ENCODE peak calls at places on chromosome 12, in five cellular contexts. X, N, Z, P and H are unnamed samples.

GRCh38 chr12:45644521-45644920 is 85.0 kb upstream of the ARID2 start:
- DNase-seq in X (peak), N (no peak), Z (no peak), P (peak), H (no peak)

GRCh38 chr12:52307836-52308806 is 13.1 kb downstream of the KRT83 start:
- DNase-seq in X (peak), N (peak), Z (no peak), P (no peak), H (peak)

GRCh38 chr12:117622087-117622486 is 260.7 kb upstream of the NOS1 start:
- DNase-seq in X (no peak), N (no peak), Z (no peak), P (no peak), H (no peak)

GRCh38 chr12:80701388-80701787 is 6.0 kb upstream of the MYF6 start:
- DNase-seq in X (peak), N (no peak), Z (no peak), P (no peak), H (no peak)

GRCh38 chr12:116184766-116185165 is 92.7 kb downstream of the MED13L start:
- DNase-seq in X (peak), N (no peak), Z (no peak), P (no peak), H (no peak)

GRCh38 chr12:91367234-91367849 is 184.7 kb upstream of the DCN start:
- DNase-seq in X (peak), N (no peak), Z (no peak), P (peak), H (peak)

GRCh38 chr12:60935981-60936761 is 1324.0 kb upstream of the USP15 start:
- DNase-seq in X (no peak), N (no peak), Z (no peak), P (no peak), H (no peak)

GRCh38 chr12:90061834-90062233 is 353.2 kb upstream of the ATP2B1 start:
- DNase-seq in X (peak), N (no peak), Z (no peak), P (no peak), H (no peak)

GRCh38 chr12:9115731-9116689 is at the start of gene A2M:
- DNase-seq in X (peak), N (no peak), Z (no peak), P (no peak), H (peak)

GRCh38 chr12:87216436-87216835 is 812.8 kb downstream of the C12orf50 start:
- DNase-seq in X (no peak), N (no peak), Z (no peak), P (no peak), H (no peak)

GRCh38 chr12:53070901-53071492 is 8.2 kb downstream of the SPRYD3 start:
- DNase-seq in X (peak), N (no peak), Z (no peak), P (no peak), H (no peak)

GRCh38 chr12:68240975-68241374 is 12.4 kb downstream of the IL22 start:
- DNase-seq in X (peak), N (peak), Z (no peak), P (peak), H (no peak)

GRCh38 chr12:93122569-93123091 is 193.5 kb upstream of the EEA1 start:
- DNase-seq in X (no peak), N (no peak), Z (no peak), P (no peak), H (peak)